ENCODE peak calls at places on chromosomes 7 and 10, in eight cellular contexts. S is mucosa of gallbladder; Q is head of caudate nucleus; A is Calu3; T is activated T-cell treated with anti-CD3 and anti-CD28 coated beads, Interleukin-2, amount 50 U/mL, for 48 hours; O is NCI-H187; P is ACHN; B is fibroblast of villous mesenchyme. U is an unnamed sample.

GRCh38 chr10:95675403-95676116 is 18.2 kb downstream of the TCTN3 start:
- DNase-seq in P (no peak), T (no peak), A (no peak), B (no peak), S (no peak), O (no peak), Q (no peak), U (no peak)

GRCh38 chr10:71765176-71765906 is 8.0 kb downstream of the VSIR start:
- DNase-seq in Q (no peak), T (no peak), P (no peak), O (no peak), B (peak), S (no peak), A (no peak), U (no peak)

GRCh38 chr10:28367865-28368541 is 65.1 kb upstream of the MPP7 start:
- DNase-seq in O (no peak), T (peak), P (no peak), S (no peak), Q (no peak), A (no peak), B (no peak), U (no peak)

GRCh38 chr10:110881247-110881646 is 9.5 kb downstream of the PDCD4 start:
- DNase-seq in Q (no peak), S (no peak), P (no peak), A (no peak), O (no peak), B (no peak), T (no peak), U (no peak)

GRCh38 chr10:110107430-110107829 is 99.6 kb downstream of the ADD3 start:
- DNase-seq in T (no peak), Q (no peak), O (no peak), P (no peak), B (no peak), A (no peak), S (no peak), U (no peak)

GRCh38 chr7:155287229-155287935 is 10.3 kb upstream of the INSIG1 start:
- DNase-seq in Q (no peak), B (no peak), P (no peak), O (no peak), S (no peak), T (no peak), A (no peak), U (no peak)

GRCh38 chr10:73950569-73950968 is 39.6 kb downstream of the PLAU start:
- DNase-seq in Q (no peak), T (no peak), B (no peak), A (no peak), S (no peak), O (no peak), P (no peak), U (no peak)

GRCh38 chr7:148701414-148701813 is 2.7 kb downstream of the CUL1 start:
- DNase-seq in Q (no peak), T (no peak), P (peak), B (peak), S (no peak), O (no peak), A (no peak), U (no peak)

GRCh38 chr10:88659725-88660592 is 4.3 kb upstream of the LIPF start:
- DNase-seq in Q (no peak), S (no peak), P (no peak), B (no peak), T (no peak), A (no peak), O (no peak), U (no peak)

GRCh38 chr7:75889826-75890225 is 11.0 kb downstream of the RHBDD2 start:
- DNase-seq in B (peak), P (no peak), Q (no peak), T (no peak), S (no peak), A (no peak), O (no peak), U (no peak)

GRCh38 chr10:117543245-117543998 is 876 bp downstream of the EMX2 start:
- DNase-seq in Q (no peak), T (peak), A (peak), O (no peak), S (no peak), P (peak), B (peak), U (no peak)

GRCh38 chr10:23201837-23202236 is 9.7 kb downstream of the PTF1A start:
- DNase-seq in T (no peak), P (no peak), A (no peak), Q (no peak), B (no peak), S (no peak), O (no peak), U (no peak)

GRCh38 chr10:79013406-79013805 is 55.4 kb upstream of the ZMIZ1 start:
- DNase-seq in P (no peak), T (no peak), A (no peak), Q (no peak), B (no peak), O (no peak), S (no peak), U (no peak)

GRCh38 chr10:43689618-43689954 is 40.9 kb upstream of the ZNF32 start:
- DNase-seq in Q (peak), O (no peak), B (peak), A (peak), S (peak), P (no peak), T (no peak), U (no peak)

GRCh38 chr10:87771871-87772500 is 46.0 kb downstream of the ATAD1 start:
- DNase-seq in B (peak), T (no peak), S (no peak), P (peak), A (no peak), O (no peak), Q (no peak), U (no peak)